ENCODE peak calls at places on chromosomes 7 and 10, in seven cellular contexts. One of them, this sample, is unnamed.
A peak's percentile ranks its signal among the peaks of the same experiment; 100 is the strongest.

GRCh38 chr10:131554821-131555220 is 243.3 kb upstream of the TCERG1L start:
- DNase-seq in stomach: peak; percentile 11
- DNase-seq in NCI-H1105 treated with DMSO at 0.1 percent for 48 hours: no peak
- DNase-seq in stromal cell of bone marrow: no peak
- DNase-seq in iPS-NIHi11: no peak
- DNase-seq in activated CD8-positive, alpha-beta memory T cell treated with anti-CD3 and anti-CD28 coated beads for 1 hour: no peak
- DNase-seq in OCI-LY7: no peak
- DNase-seq in this sample: no peak

GRCh38 chr10:70381491-70382421 is 669 bp downstream of the LRRC20 start:
- DNase-seq in stromal cell of bone marrow: no peak
- DNase-seq in activated CD8-positive, alpha-beta memory T cell treated with anti-CD3 and anti-CD28 coated beads for 1 hour: no peak
- DNase-seq in iPS-NIHi11: peak; percentile 62
- DNase-seq in stomach: peak; percentile 39
- DNase-seq in OCI-LY7: peak; percentile 48
- DNase-seq in NCI-H1105 treated with DMSO at 0.1 percent for 48 hours: peak; percentile 67
- DNase-seq in this sample: peak; percentile 46

GRCh38 chr7:4226166-4226857 is 455.8 kb upstream of the FOXK1 start:
- DNase-seq in iPS-NIHi11: peak; percentile 59
- DNase-seq in NCI-H1105 treated with DMSO at 0.1 percent for 48 hours: no peak
- DNase-seq in stomach: no peak
- DNase-seq in activated CD8-positive, alpha-beta memory T cell treated with anti-CD3 and anti-CD28 coated beads for 1 hour: no peak
- DNase-seq in stromal cell of bone marrow: no peak
- DNase-seq in OCI-LY7: no peak
- DNase-seq in this sample: no peak

GRCh38 chr7:127588697-127589482 is 679 bp downstream of the ARF5 start:
- DNase-seq in OCI-LY7: peak; percentile 29
- DNase-seq in NCI-H1105 treated with DMSO at 0.1 percent for 48 hours: peak; percentile 60
- DNase-seq in stromal cell of bone marrow: no peak
- DNase-seq in stomach: peak; percentile 73
- DNase-seq in iPS-NIHi11: peak; percentile 85
- DNase-seq in activated CD8-positive, alpha-beta memory T cell treated with anti-CD3 and anti-CD28 coated beads for 1 hour: no peak
- DNase-seq in this sample: peak; percentile 56

GRCh38 chr7:147438216-147438615 is 1152.3 kb upstream of the C7orf33 start:
- DNase-seq in NCI-H1105 treated with DMSO at 0.1 percent for 48 hours: no peak
- DNase-seq in OCI-LY7: no peak
- DNase-seq in iPS-NIHi11: no peak
- DNase-seq in stomach: no peak
- DNase-seq in stromal cell of bone marrow: peak; percentile 14
- DNase-seq in activated CD8-positive, alpha-beta memory T cell treated with anti-CD3 and anti-CD28 coated beads for 1 hour: no peak
- DNase-seq in this sample: no peak

GRCh38 chr10:552679-553078 is 136.8 kb downstream of the DIP2C start:
- DNase-seq in OCI-LY7: no peak
- DNase-seq in activated CD8-positive, alpha-beta memory T cell treated with anti-CD3 and anti-CD28 coated beads for 1 hour: no peak
- DNase-seq in stromal cell of bone marrow: no peak
- DNase-seq in NCI-H1105 treated with DMSO at 0.1 percent for 48 hours: no peak
- DNase-seq in iPS-NIHi11: no peak
- DNase-seq in stomach: no peak
- DNase-seq in this sample: no peak

GRCh38 chr10:79399242-79399831 is 46.1 kb downstream of the ZCCHC24 start:
- DNase-seq in activated CD8-positive, alpha-beta memory T cell treated with anti-CD3 and anti-CD28 coated beads for 1 hour: no peak
- DNase-seq in stomach: peak; percentile 81
- DNase-seq in iPS-NIHi11: peak; percentile 93
- DNase-seq in OCI-LY7: no peak
- DNase-seq in stromal cell of bone marrow: peak; percentile 96
- DNase-seq in NCI-H1105 treated with DMSO at 0.1 percent for 48 hours: no peak
- DNase-seq in this sample: peak; percentile 89

GRCh38 chr7:133853706-133854276 is 273.3 kb upstream of the LRGUK start:
- DNase-seq in activated CD8-positive, alpha-beta memory T cell treated with anti-CD3 and anti-CD28 coated beads for 1 hour: no peak
- DNase-seq in stomach: peak; percentile 32
- DNase-seq in OCI-LY7: peak; percentile 63
- DNase-seq in iPS-NIHi11: peak; percentile 57
- DNase-seq in NCI-H1105 treated with DMSO at 0.1 percent for 48 hours: peak; percentile 54
- DNase-seq in stromal cell of bone marrow: peak; percentile 60
- DNase-seq in this sample: peak; percentile 48

GRCh38 chr7:138575897-138576428 is 115.9 kb downstream of the TRIM24 start:
- DNase-seq in activated CD8-positive, alpha-beta memory T cell treated with anti-CD3 and anti-CD28 coated beads for 1 hour: no peak
- DNase-seq in iPS-NIHi11: no peak
- DNase-seq in NCI-H1105 treated with DMSO at 0.1 percent for 48 hours: no peak
- DNase-seq in OCI-LY7: no peak
- DNase-seq in stromal cell of bone marrow: no peak
- DNase-seq in stomach: no peak
- DNase-seq in this sample: no peak

GRCh38 chr7:139725077-139725476 is 52.7 kb downstream of the HIPK2 start:
- DNase-seq in stromal cell of bone marrow: peak; percentile 72
- DNase-seq in stomach: no peak
- DNase-seq in NCI-H1105 treated with DMSO at 0.1 percent for 48 hours: peak; percentile 68
- DNase-seq in activated CD8-positive, alpha-beta memory T cell treated with anti-CD3 and anti-CD28 coated beads for 1 hour: no peak
- DNase-seq in OCI-LY7: peak; percentile 4
- DNase-seq in iPS-NIHi11: no peak
- DNase-seq in this sample: no peak

This sample was measured in ureter.